ENCODE peak calls at places on chromosomes 12 and 14, in seven cellular contexts. O is endothelial cell of umbilical vein, M is lung, Q is spleen, E is ascending aorta, R is lower lobe of right lung, G is psoas muscle. V is an unnamed sample.
A peak's percentile ranks its signal among the peaks of the same experiment; 100 is the strongest.

GRCh38 chr12:90102957-90103652 is 394.5 kb upstream of the ATP2B1 start:
- DNase-seq in O (peak; percentile 63), M (no peak), Q (no peak), E (no peak), R (no peak), G (no peak), V (peak; percentile 20)

GRCh38 chr12:68207276-68207675 is 18.3 kb downstream of the IL26 start:
- DNase-seq in O (no peak), M (no peak), Q (no peak), E (no peak), R (no peak), G (no peak), V (no peak)

GRCh38 chr12:94815958-94816357 is 165.6 kb upstream of the TMCC3 start:
- DNase-seq in O (no peak), M (no peak), Q (no peak), E (no peak), R (no peak), G (no peak), V (no peak)

GRCh38 chr14:32932921-32933622 is 5.6 kb upstream of the NPAS3 start:
- DNase-seq in O (no peak), M (no peak), Q (peak; percentile 71), E (no peak), R (no peak), G (peak; percentile 63), V (no peak)

GRCh38 chr12:4214912-4215861 is 58.4 kb upstream of the CCND2 start:
- DNase-seq in O (no peak), M (peak; percentile 72), Q (peak; percentile 91), E (peak; percentile 80), R (peak; percentile 89), G (peak; percentile 79), V (peak; percentile 40)

GRCh38 chr14:103488960-103489359 is 33.7 kb downstream of the CKB start:
- DNase-seq in O (no peak), M (no peak), Q (no peak), E (peak; percentile 5), R (no peak), G (no peak), V (no peak)

GRCh38 chr12:110574044-110574443 is 9.1 kb downstream of the PPTC7 start:
- DNase-seq in O (no peak), M (no peak), Q (no peak), E (no peak), R (no peak), G (no peak), V (no peak)

GRCh38 chr14:86221000-86221399 is 691.1 kb downstream of the FLRT2 start:
- DNase-seq in O (no peak), M (no peak), Q (no peak), E (no peak), R (no peak), G (no peak), V (no peak)

GRCh38 chr14:100623961-100624360 is 36.7 kb upstream of the BEGAIN start:
- DNase-seq in O (no peak), M (no peak), Q (peak; percentile 41), E (no peak), R (peak; percentile 11), G (no peak), V (no peak)

GRCh38 chr14:33475623-33476022 is 475.3 kb downstream of the EGLN3 start:
- DNase-seq in O (peak; percentile 88), M (no peak), Q (no peak), E (no peak), R (no peak), G (no peak), V (peak; percentile 70)

GRCh38 chr12:115599251-115599811 is 678.2 kb downstream of the MED13L start:
- DNase-seq in O (no peak), M (no peak), Q (no peak), E (no peak), R (no peak), G (no peak), V (peak; percentile 20)

GRCh38 chr12:53505086-53505485 is 2.2 kb downstream of the NPFF start:
- DNase-seq in O (no peak), M (no peak), Q (no peak), E (peak; percentile 91), R (no peak), G (peak; percentile 77), V (no peak)

GRCh38 chr14:35213869-35214387 is 78.3 kb upstream of the PSMA6 start:
- DNase-seq in O (peak; percentile 70), M (no peak), Q (no peak), E (no peak), R (no peak), G (no peak), V (no peak)

GRCh38 chr12:67751376-67751928 is 102.9 kb downstream of the DYRK2 start:
- DNase-seq in O (no peak), M (no peak), Q (no peak), E (no peak), R (no peak), G (no peak), V (no peak)

GRCh38 chr12:132466241-132467188 is 23.4 kb upstream of the FBRSL1 start:
- DNase-seq in O (no peak), M (no peak), Q (peak; percentile 72), E (no peak), R (peak; percentile 48), G (peak; percentile 34), V (no peak)

GRCh38 chr12:91617830-91618229 is 435.2 kb upstream of the DCN start:
- DNase-seq in O (no peak), M (no peak), Q (no peak), E (no peak), R (no peak), G (no peak), V (no peak)

GRCh38 chr12:123269980-123270379 is 1.7 kb downstream of the CDK2AP1 start:
- DNase-seq in O (peak; percentile 16), M (no peak), Q (no peak), E (no peak), R (no peak), G (no peak), V (peak; percentile 27)

GRCh38 chr12:123271182-123271491 is 519 bp downstream of the CDK2AP1 start:
- DNase-seq in O (no peak), M (peak; percentile 66), Q (peak; percentile 95), E (peak; percentile 82), R (peak; percentile 84), G (peak; percentile 89), V (peak; percentile 73)

GRCh38 chr12:123270380-123271181 is 1.1 kb downstream of the CDK2AP1 start:
- DNase-seq in O (no peak), M (no peak), Q (peak; percentile 83), E (no peak), R (no peak), G (peak; percentile 59), V (peak; percentile 45)

GRCh38 chr12:123269395-123269892 is 2.2 kb downstream of the CDK2AP1 start:
- DNase-seq in O (peak; percentile 52), M (no peak), Q (peak; percentile 87), E (peak; percentile 84), R (peak; percentile 76), G (peak; percentile 80), V (peak; percentile 65)

DNA sequence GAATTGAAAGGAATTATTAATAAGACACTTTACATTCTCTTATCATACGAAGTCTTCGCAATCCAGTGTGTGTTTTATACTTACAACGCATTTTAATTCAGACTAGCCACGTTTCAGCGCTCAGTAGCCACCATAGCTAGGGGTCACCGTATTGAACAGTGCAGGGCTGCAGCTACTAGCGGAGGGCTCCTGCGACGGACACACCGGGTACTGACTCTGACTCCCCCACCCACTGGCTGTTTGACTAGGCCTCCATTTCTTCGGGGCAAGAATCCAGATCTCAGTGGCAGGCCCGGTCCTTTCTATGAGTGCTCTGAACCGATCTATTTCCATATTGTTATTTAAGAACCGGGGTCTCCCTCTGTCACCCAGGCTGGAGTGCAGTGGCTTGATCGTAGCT is 1.5 kb upstream of the CDK2AP1 start:
- DNase-seq in O (no peak), M (no peak), Q (no peak), E (no peak), R (no peak), G (no peak), V (no peak)
- H3K4me3 ChIP-seq in O (no peak overlapping the region), M (no peak overlapping the region), Q (no peak overlapping the region), E (no peak overlapping the region), R (no peak overlapping the region), G (no peak overlapping the region), V (no peak overlapping the region)

GRCh38 chr12:46259713-46260112 is 9.1 kb downstream of the SLC38A1 start:
- DNase-seq in O (no peak), M (no peak), Q (no peak), E (no peak), R (no peak), G (no peak), V (no peak)
- H3K4me1 ChIP-seq in O (no peaks in the 10 kb centered on the region), M (peaks cover 3% of the 10 kb centered on the region), Q (peaks cover 84% of the 10 kb centered on the region), E (peaks cover 31% of the 10 kb centered on the region), R (peaks cover 6% of the 10 kb centered on the region), G (peaks cover 23% of the 10 kb centered on the region), V (peaks cover 5% of the 10 kb centered on the region)

GRCh38 chr14:90726656-90727055 is 89.6 kb downstream of the TTC7B start:
- DNase-seq in O (no peak), M (peak; percentile 59), Q (no peak), E (peak; percentile 78), R (peak; percentile 57), G (peak; percentile 81), V (peak; percentile 80)
- TF ChIP-seq CTCF in O (no peak), M (no peak), Q (no peak), E (no peak), R (no peak), G (peak; percentile 30), V (no peak)

GRCh38 chr12:124388038-124388676 is 93.3 kb downstream of the RFLNA start:
- DNase-seq in O (peak; percentile 8), M (no peak), Q (no peak), E (no peak), R (no peak), G (no peak), V (no peak)

GRCh38 chr12:124388679-124389536 is 94.0 kb downstream of the RFLNA start:
- DNase-seq in O (peak; percentile 87), M (peak; percentile 86), Q (peak; percentile 93), E (peak; percentile 95), R (peak; percentile 89), G (peak; percentile 96), V (peak; percentile 90)

GRCh38 chr12:124390442-124391116 is 95.7 kb downstream of the RFLNA start:
- DNase-seq in O (peak; percentile 72), M (peak; percentile 60), Q (peak; percentile 88), E (peak; percentile 92), R (peak; percentile 81), G (peak; percentile 84), V (peak; percentile 44)

GRCh38 chr12:124391340-124392261 is 96.7 kb downstream of the RFLNA start:
- DNase-seq in O (peak; percentile 42), M (peak; percentile 71), Q (peak; percentile 95), E (peak; percentile 88), R (peak; percentile 90), G (peak; percentile 83), V (peak; percentile 66)

DNA sequence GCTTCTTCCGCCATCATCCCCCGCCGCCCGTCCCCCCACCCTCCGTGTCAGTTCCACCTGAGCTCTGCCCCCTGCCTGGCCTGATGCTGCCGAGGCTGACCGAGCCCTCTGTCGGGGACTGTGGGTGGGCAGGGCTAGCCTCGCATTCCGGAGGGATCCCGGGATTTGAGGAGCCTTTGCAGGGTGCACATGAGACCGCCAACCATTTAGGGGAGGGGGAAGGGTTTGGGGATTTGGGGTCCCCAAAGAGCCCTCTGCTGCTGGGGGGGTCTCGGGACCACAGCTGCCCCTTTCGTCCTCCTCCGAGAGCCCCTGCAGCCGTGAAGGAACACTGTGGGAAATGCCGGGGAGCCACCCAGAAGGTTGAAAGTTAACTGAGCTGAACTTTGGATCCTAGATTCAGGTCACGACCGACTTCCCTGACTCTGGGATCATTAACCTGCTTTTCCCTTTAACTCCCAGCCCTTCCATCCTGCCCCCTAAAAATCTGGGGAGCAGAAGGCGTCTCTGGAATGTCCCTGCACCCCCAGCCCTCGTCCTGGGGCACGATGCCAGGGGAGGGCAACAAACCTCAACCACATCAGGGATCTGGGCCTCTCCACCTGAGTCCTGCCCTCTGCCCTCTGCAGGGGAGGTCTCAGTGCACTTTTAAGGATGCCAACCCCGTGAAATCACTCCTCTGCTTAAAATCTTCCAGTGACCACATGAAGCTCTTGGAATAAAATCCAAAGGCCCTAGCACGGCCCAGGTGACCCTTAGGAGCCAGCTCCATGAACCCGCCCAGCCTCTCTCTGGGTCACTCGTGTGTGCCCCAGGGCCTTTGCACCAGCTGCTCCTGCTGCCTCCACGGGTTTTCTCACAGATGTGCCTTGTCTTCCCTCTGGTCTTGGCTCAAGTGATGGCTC is 94.9 kb downstream of the RFLNA start:
- DNase-seq in O (no peak), M (no peak), Q (no peak), E (no peak), R (no peak), G (no peak), V (peak; percentile 71)
- H3K4me3 ChIP-seq in O (peak overlapping the region; percentile 42), M (no peak overlapping the region), Q (peak overlapping the region; percentile 42), E (peak overlapping the region; percentile 59), R (peak overlapping the region; percentile 68), G (peak overlapping the region; percentile 79), V (peak overlapping the region; percentile 49)

V was measured in colonic mucosa.